ENCODE peak calls at places on chromosomes 3 and 15, in six cellular contexts. G is PC-3, H is heart left ventricle, F is endodermal cell, P is foreskin fibroblast, L is uterus. W is an unnamed sample.

GRCh38 chr15:89305395-89305794 is 29.2 kb downstream of the POLG start:
- DNase-seq in G (no peak), H (no peak), F (no peak), P (no peak), L (no peak), W (no peak)

GRCh38 chr3:86180696-86181095 is 810.3 kb downstream of the VGLL3 start:
- DNase-seq in G (peak; percentile 68), H (no peak), F (peak; percentile 61), P (no peak), L (no peak), W (no peak)

GRCh38 chr3:168248383-168249047 is 152.8 kb upstream of the GOLIM4 start:
- DNase-seq in G (peak; percentile 65), H (peak; percentile 51), F (peak; percentile 83), P (peak; percentile 45), L (no peak), W (peak; percentile 38)

GRCh38 chr3:185815391-185816282 is 9.2 kb downstream of the IGF2BP2 start:
- DNase-seq in G (no peak), H (no peak), F (no peak), P (no peak), L (no peak), W (no peak)

GRCh38 chr3:23877324-23877980 is 39.3 kb downstream of the NKIRAS1 start:
- DNase-seq in G (peak; percentile 73), H (peak; percentile 58), F (no peak), P (peak; percentile 95), L (peak; percentile 45), W (no peak)

GRCh38 chr15:73889725-73890124 is 16.4 kb downstream of the TBC1D21 start:
- DNase-seq in G (no peak), H (no peak), F (no peak), P (no peak), L (no peak), W (no peak)

GRCh38 chr3:22159004-22159695 is 408.1 kb upstream of the ZNF385D start:
- DNase-seq in G (peak; percentile 89), H (no peak), F (no peak), P (no peak), L (no peak), W (no peak)

GRCh38 chr15:90619939-90620338 is 90.2 kb downstream of the CRTC3 start:
- DNase-seq in G (no peak), H (no peak), F (no peak), P (no peak), L (no peak), W (peak; percentile 13)

GRCh38 chr3:107540857-107541256 is 18.1 kb downstream of the BBX start:
- DNase-seq in G (no peak), H (no peak), F (no peak), P (no peak), L (no peak), W (no peak)

GRCh38 chr15:38217181-38217580 is 35.5 kb upstream of the SPRED1 start:
- DNase-seq in G (peak; percentile 82), H (no peak), F (no peak), P (peak; percentile 58), L (no peak), W (no peak)

GRCh38 chr3:156723182-156723619 is 48.8 kb downstream of the TIPARP start:
- DNase-seq in G (no peak), H (peak; percentile 45), F (no peak), P (peak; percentile 42), L (no peak), W (no peak)

GRCh38 chr3:65999606-66000005 is 39.1 kb downstream of the MAGI1 start:
- DNase-seq in G (no peak), H (no peak), F (no peak), P (no peak), L (no peak), W (no peak)

GRCh38 chr15:52102468-52102867 is 10.1 kb downstream of the BCL2L10 start:
- DNase-seq in G (peak; percentile 20), H (no peak), F (peak; percentile 31), P (peak; percentile 94), L (peak; percentile 40), W (no peak)

GRCh38 chr3:116939550-116939949 is 230.0 kb downstream of the TUSC7 start:
- DNase-seq in G (peak; percentile 3), H (no peak), F (no peak), P (no peak), L (no peak), W (no peak)

GRCh38 chr3:9014189-9014588 is 50.9 kb upstream of the RAD18 start:
- DNase-seq in G (peak; percentile 12), H (no peak), F (peak; percentile 27), P (peak; percentile 20), L (no peak), W (no peak)

GRCh38 chr15:43915820-43916660 is 89.2 kb downstream of the WDR76 start:
- DNase-seq in G (no peak), H (no peak), F (no peak), P (no peak), L (no peak), W (no peak)

GRCh38 chr3:128309026-128309425 is 155.7 kb downstream of the EEFSEC start:
- DNase-seq in G (no peak), H (peak; percentile 70), F (peak; percentile 27), P (no peak), L (no peak), W (no peak)

GRCh38 chr15:91291673-91292072 is 191.6 kb downstream of the SV2B start:
- DNase-seq in G (no peak), H (no peak), F (peak; percentile 57), P (no peak), L (peak; percentile 20), W (no peak)

GRCh38 chr15:62569460-62570404 is 404.6 kb upstream of the C2CD4B start:
- DNase-seq in G (peak; percentile 92), H (peak; percentile 70), F (no peak), P (peak; percentile 60), L (no peak), W (no peak)

GRCh38 chr3:43874290-43874689 is 183.6 kb downstream of the ABHD5 start:
- DNase-seq in G (peak; percentile 35), H (no peak), F (peak; percentile 10), P (no peak), L (no peak), W (no peak)

GRCh38 chr3:159260049-159260662 is 458.3 kb downstream of the MFSD1 start:
- DNase-seq in G (peak; percentile 81), H (peak; percentile 29), F (peak; percentile 71), P (peak; percentile 61), L (peak; percentile 34), W (peak; percentile 11)

GRCh38 chr3:159266779-159267178 is 464.9 kb downstream of the MFSD1 start:
- DNase-seq in G (peak; percentile 82), H (no peak), F (peak; percentile 90), P (no peak), L (no peak), W (no peak)

GRCh38 chr3:159265705-159266104 is 463.9 kb downstream of the MFSD1 start:
- DNase-seq in G (no peak), H (no peak), F (no peak), P (no peak), L (no peak), W (no peak)

GRCh38 chr3:159263750-159264561 is 462.1 kb downstream of the MFSD1 start:
- DNase-seq in G (peak; percentile 72), H (no peak), F (peak; percentile 59), P (no peak), L (no peak), W (peak; percentile 1)
- TF ChIP-seq CTCF in G (peak; percentile 87), H (peak; percentile 66), F (peak; percentile 87), P (peak; percentile 84), L (peak; percentile 46), W (peak; percentile 64)

DNA sequence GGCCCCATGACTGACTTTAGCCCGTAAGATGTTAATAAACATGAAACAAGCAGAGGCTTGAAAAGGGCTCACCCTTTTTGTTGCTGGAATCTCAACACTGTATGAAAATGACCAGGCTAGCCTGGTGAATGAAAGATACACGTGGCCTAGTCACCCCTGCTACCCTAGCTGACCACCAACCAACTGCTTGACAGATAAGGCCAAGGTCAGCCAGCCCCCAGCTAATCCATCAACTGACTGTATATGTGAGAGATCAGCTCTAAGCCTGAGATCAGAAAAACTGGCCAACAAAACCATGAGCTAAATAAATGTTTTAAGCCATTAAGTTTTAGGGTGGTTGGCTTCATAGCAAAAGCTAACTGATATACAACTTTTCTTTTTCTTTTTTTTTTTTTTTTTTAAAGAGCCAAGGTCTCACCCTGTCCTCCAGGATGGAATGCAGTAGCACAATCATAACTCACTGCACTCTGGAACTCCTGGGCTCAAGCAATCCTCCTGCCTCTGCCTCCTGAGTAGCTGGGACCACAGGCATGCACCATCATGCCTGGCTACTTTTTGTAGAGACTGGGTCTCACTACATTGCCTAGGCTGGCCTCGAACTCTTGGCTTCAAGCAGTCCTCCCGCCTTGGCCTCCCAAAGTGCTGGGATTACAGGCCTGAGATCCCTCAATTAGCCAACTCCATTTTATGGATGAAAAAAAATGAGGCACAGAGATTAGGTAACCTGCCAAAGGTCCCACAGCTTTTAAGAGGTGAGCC is 34.6 kb downstream of the SH3BP5 start:
- DNase-seq in G (no peak), H (no peak), F (no peak), P (no peak), L (no peak), W (no peak)
- H3K4me3 ChIP-seq in G (no peak overlapping the region), H (no peak overlapping the region), F (no peak overlapping the region), P (no peak overlapping the region), L (no peak overlapping the region), W (no peak overlapping the region)

GRCh38 chr3:122414391-122414790 is 1.5 kb downstream of the WDR5B start:
- DNase-seq in G (no peak), H (no peak), F (no peak), P (peak; percentile 16), L (no peak), W (no peak)

GRCh38 chr3:122416966-122417365 is 1.1 kb upstream of the WDR5B start:
- DNase-seq in G (no peak), H (no peak), F (no peak), P (no peak), L (no peak), W (no peak)

GRCh38 chr3:122415104-122415744 is 638 bp downstream of the WDR5B start:
- DNase-seq in G (peak; percentile 64), H (no peak), F (peak; percentile 77), P (peak; percentile 37), L (peak; percentile 16), W (no peak)

GRCh38 chr3:122421101-122421500 is 5.2 kb upstream of the WDR5B start:
- DNase-seq in G (no peak), H (no peak), F (no peak), P (no peak), L (no peak), W (no peak)

GRCh38 chr3:122415762-122416654 is at the start of gene WDR5B:
- DNase-seq in G (peak; percentile 99), H (peak; percentile 98), F (peak; percentile 99), P (peak; percentile 92), L (peak; percentile 98), W (peak; percentile 92)
- TF ChIP-seq CTCF in G (no peak), H (no peak), F (peak; percentile 31), P (no peak), L (peak; percentile 19), W (no peak)

GRCh38 chr15:40337597-40337996 is 3.1 kb downstream of the CCDC9B start:
- DNase-seq in G (no peak), H (peak; percentile 45), F (no peak), P (no peak), L (peak; percentile 54), W (no peak)

GRCh38 chr15:40338041-40338657 is 2.6 kb downstream of the CCDC9B start:
- DNase-seq in G (peak; percentile 73), H (peak; percentile 85), F (peak; percentile 94), P (peak; percentile 56), L (peak; percentile 69), W (peak; percentile 48)

GRCh38 chr15:40334941-40335795 is 5.6 kb downstream of the CCDC9B start:
- DNase-seq in G (no peak), H (no peak), F (no peak), P (no peak), L (no peak), W (no peak)

GRCh38 chr15:40334541-40334940 is 6.2 kb downstream of the CCDC9B start:
- DNase-seq in G (no peak), H (no peak), F (no peak), P (no peak), L (no peak), W (no peak)

GRCh38 chr15:40336129-40337122 is 4.3 kb downstream of the CCDC9B start:
- DNase-seq in G (no peak), H (peak; percentile 56), F (peak; percentile 81), P (no peak), L (no peak), W (no peak)
- H3K4me3 ChIP-seq in G (peak overlapping the region; percentile 75), H (no peak overlapping the region), F (no peak overlapping the region), P (no peak overlapping the region), L (no peak overlapping the region), W (no peak overlapping the region)